ENCODE peak calls at places on chromosomes 5 and 9, in four cellular contexts. F, Q, H and K are unnamed samples. For H3K4me1 and H3K9me3, the result is how much of the 10 kb centered on the place peaks cover.

GRCh38 chr9:109507421-109507838 is 9.3 kb upstream of the PTPN3 start:
- DNase-seq in H (no peak), F (peak), Q (peak), K (no peak)

GRCh38 chr9:111627260-111627963 is 3.7 kb upstream of the DNAJC25 start:
- DNase-seq in F (no peak), H (no peak), Q (no peak), K (no peak)

GRCh38 chr5:59133801-59134261 is 551.0 kb downstream of the RAB3C start:
- DNase-seq in H (no peak), F (no peak), Q (no peak), K (no peak)

GRCh38 chr5:14580037-14581034 is 1.3 kb upstream of the OTULINL start:
- DNase-seq in Q (no peak), H (no peak), F (no peak), K (no peak)

GRCh38 chr9:131096490-131097258 is at the start of gene AIF1L:
- DNase-seq in Q (peak), H (peak), F (no peak), K (no peak)

GRCh38 chr5:76941000-76941399 is 11.8 kb upstream of the CRHBP start:
- DNase-seq in F (no peak), Q (no peak), H (no peak), K (no peak)

GRCh38 chr5:59540366-59540765 is 353.2 kb downstream of the PDE4D start:
- DNase-seq in F (no peak), Q (no peak), H (no peak), K (no peak)

GRCh38 chr5:15521349-15521937 is 21.5 kb downstream of the FBXL7 start:
- DNase-seq in H (no peak), Q (no peak), F (no peak), K (no peak)

GRCh38 chr5:88846434-88846833 is 36.5 kb downstream of the MEF2C start:
- DNase-seq in Q (no peak), H (no peak), F (no peak), K (no peak)

GRCh38 chr9:131841765-131842318 is 102.0 kb upstream of the RAPGEF1 start:
- DNase-seq in F (no peak), Q (no peak), H (no peak), K (no peak)

GRCh38 chr5:181164076-181164952 is 16.9 kb downstream of the OR2V2 start:
- DNase-seq in Q (no peak), F (no peak), H (no peak), K (no peak)

GRCh38 chr5:10550222-10550995 is 13.5 kb upstream of the ANKRD33B start:
- DNase-seq in H (no peak), F (no peak), Q (no peak), K (no peak)

GRCh38 chr9:8872802-8873201 is 1073.2 kb upstream of the DMAC1 start:
- DNase-seq in Q (no peak), F (no peak), H (no peak), K (no peak)

GRCh38 chr9:105127863-105128220 is 116.6 kb upstream of the SLC44A1 start:
- DNase-seq in H (no peak), F (no peak), Q (no peak), K (peak)

GRCh38 chr9:100098241-100098886 is 436 bp downstream of the ERP44 start:
- DNase-seq in H (peak), F (peak), Q (no peak), K (no peak)

GRCh38 chr5:178288373-178289368 is 56.1 kb upstream of the PHYKPL start:
- DNase-seq in F (no peak), H (no peak), Q (peak), K (no peak)

GRCh38 chr5:72499730-72500129 is 7.5 kb downstream of the ZNF366 start:
- DNase-seq in Q (no peak), F (no peak), H (no peak), K (no peak)

GRCh38 chr9:33903157-33903780 is 86.3 kb downstream of the UBE2R2 start:
- DNase-seq in F (no peak), Q (no peak), H (no peak), K (no peak)

GRCh38 chr5:149730620-149731331 is 666 bp downstream of the PPARGC1B start:
- DNase-seq in H (peak), F (peak), Q (peak), K (peak)

GRCh38 chr5:116004248-116004647 is 28.0 kb upstream of the ARL14EPL start:
- DNase-seq in H (no peak), F (no peak), Q (no peak), K (no peak)

GRCh38 chr5:178529080-178529479 is 61.1 kb downstream of the COL23A1 start:
- DNase-seq in F (no peak), H (no peak), Q (no peak), K (no peak)

GRCh38 chr5:8216921-8217320 is 348.0 kb downstream of the MTRR start:
- DNase-seq in F (no peak), Q (no peak), H (no peak), K (no peak)

GRCh38 chr5:137710086-137710485 is 25.8 kb downstream of the KLHL3 start:
- DNase-seq in F (no peak), H (no peak), Q (no peak), K (no peak)
- H3K4me1 ChIP-seq in F (under half), H (under half), Q (under half), K (under half)

DNA sequence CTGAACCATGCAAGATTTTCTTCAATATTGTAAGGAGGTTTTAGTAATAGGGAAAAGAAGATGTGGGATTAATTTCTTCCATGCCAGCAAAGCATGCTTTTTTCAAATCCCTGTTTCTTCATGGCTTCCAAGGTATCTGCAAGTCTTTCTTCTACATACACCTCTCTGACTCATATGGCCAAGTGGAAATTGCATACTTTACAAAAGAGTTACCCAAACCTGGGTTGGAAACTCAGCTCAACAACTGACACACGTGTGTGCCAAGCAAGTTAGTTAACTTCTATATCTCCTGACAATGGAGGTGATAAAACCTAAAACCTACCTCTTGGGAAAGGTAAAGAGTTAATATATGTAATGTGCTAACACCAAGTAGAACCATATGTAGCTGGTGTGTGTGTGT is 28.5 kb upstream of the MAMDC2 start:
- DNase-seq in H (no peak), Q (no peak), F (no peak), K (no peak)
- H3K9me3 ChIP-seq in H (under half), Q (under half), F (under half), K (under half)

GRCh38 chr5:132822650-132823480 is 7.6 kb downstream of the SHROOM1 start:
- DNase-seq in F (no peak), H (peak), Q (no peak), K (no peak)

GRCh38 chr5:132825165-132825823 is 5.2 kb downstream of the SHROOM1 start:
- DNase-seq in H (no peak), Q (no peak), F (no peak), K (no peak)

GRCh38 chr5:132821791-132822190 is 8.7 kb downstream of the SHROOM1 start:
- DNase-seq in Q (no peak), H (no peak), F (no peak), K (no peak)

GRCh38 chr5:132824426-132824825 is 6.0 kb downstream of the SHROOM1 start:
- DNase-seq in H (no peak), F (no peak), Q (no peak), K (no peak)

DNA sequence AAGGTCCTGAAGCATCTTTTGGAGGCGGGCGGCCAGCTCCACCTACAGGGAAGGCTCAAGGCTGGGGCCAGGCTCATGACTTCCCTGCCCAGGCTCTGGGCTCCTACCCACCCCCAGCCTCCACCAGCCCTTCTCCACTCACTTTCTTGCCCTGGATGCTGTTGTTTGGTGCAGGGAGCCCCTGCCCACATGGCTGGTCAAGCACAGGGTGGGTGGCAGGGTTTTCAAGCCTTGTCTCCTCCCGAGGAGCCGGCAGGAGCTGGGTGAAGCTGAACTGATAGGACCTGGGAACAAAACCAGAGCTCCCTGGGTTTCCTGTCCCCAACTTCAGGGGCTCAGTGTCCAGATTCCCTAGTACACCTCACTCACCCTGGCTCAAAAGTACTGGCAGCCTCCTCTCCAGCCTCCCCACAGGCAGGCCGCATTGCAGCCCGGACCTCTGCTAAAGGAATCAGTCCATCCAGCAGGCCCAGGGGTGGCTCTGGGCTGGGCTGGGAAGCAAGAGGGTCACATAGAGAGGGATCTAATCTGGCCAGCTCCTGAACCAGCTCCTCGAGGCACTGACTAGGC is 6.9 kb downstream of the SHROOM1 start:
- DNase-seq in F (no peak), H (no peak), Q (no peak), K (no peak)
- H3K4me3 ChIP-seq in F (no peak), H (no peak), Q (no peak), K (no peak)

GRCh38 chr9:95754533-95755420 is 120.7 kb upstream of the ERCC6L2 start:
- DNase-seq in F (no peak), Q (no peak), H (no peak), K (no peak)
- H3K4me1 ChIP-seq in F (under half), Q (under half), H (under half), K (under half)

GRCh38 chr9:115261656-115262081 is 143.7 kb upstream of the TNC start:
- DNase-seq in F (no peak), H (no peak), Q (no peak), K (no peak)

GRCh38 chr9:115262952-115263351 is 145.0 kb upstream of the TNC start:
- DNase-seq in H (no peak), Q (no peak), F (no peak), K (no peak)

GRCh38 chr9:115262477-115262876 is 144.5 kb upstream of the TNC start:
- DNase-seq in F (no peak), H (peak), Q (no peak), K (no peak)

GRCh38 chr9:115263731-115264130 is 145.8 kb upstream of the TNC start:
- DNase-seq in F (no peak), Q (no peak), H (no peak), K (no peak)

GRCh38 chr9:115264333-115264732 is 146.4 kb upstream of the TNC start:
- DNase-seq in H (no peak), F (no peak), Q (no peak), K (no peak)
- H3K9me3 ChIP-seq in H (under half), F (under half), Q (under half), K (under half)

GRCh38 chr9:1098551-1098950 is 48.4 kb downstream of the DMRT2 start:
- DNase-seq in Q (no peak), F (no peak), H (no peak), K (no peak)

GRCh38 chr9:1102010-1102712 is 52.0 kb downstream of the DMRT2 start:
- DNase-seq in Q (no peak), H (no peak), F (no peak), K (no peak)

GRCh38 chr9:1100192-1100591 is 50.0 kb downstream of the DMRT2 start:
- DNase-seq in Q (no peak), H (no peak), F (no peak), K (no peak)

GRCh38 chr9:1096155-1096964 is 46.2 kb downstream of the DMRT2 start:
- DNase-seq in H (no peak), Q (no peak), F (no peak), K (no peak)

DNA sequence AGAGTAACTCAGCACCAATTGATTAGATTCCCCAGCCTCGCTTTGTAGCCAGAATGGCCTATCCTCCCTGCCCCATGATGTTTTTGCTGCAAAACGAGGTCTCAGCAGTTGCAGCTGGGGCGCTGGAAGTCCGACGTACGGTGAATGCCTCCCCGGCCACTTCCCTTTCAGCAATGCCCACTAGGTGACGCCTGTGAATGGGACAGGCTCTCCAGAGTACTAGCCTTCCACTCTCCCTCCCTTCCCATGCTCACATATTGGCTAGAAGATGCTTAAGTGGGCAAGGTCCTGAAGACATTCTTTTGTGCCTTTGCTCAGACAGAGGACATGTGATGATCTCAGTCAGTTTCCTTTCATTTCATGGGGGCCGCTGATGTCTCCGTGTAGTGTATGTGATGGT is 50.8 kb downstream of the DMRT2 start:
- DNase-seq in H (peak), Q (no peak), F (peak), K (no peak)
- H3K4me3 ChIP-seq in H (no peak), Q (no peak), F (no peak), K (no peak)